ENCODE peak calls at places on chromosome 13, in four cellular contexts. Q is CD4-positive, alpha-beta T cell; N is tibial artery; K is CD8-positive, alpha-beta T cell. C is an unnamed sample.

GRCh38 chr13:97879646-97880297 is 73.7 kb upstream of the IPO5 start:
- DNase-seq in Q (no peak), N (no peak), K (no peak), C (no peak)

GRCh38 chr13:47478985-47479384 is 522.1 kb downstream of the SUCLA2 start:
- DNase-seq in Q (no peak), N (no peak), K (no peak), C (no peak)

GRCh38 chr13:47549219-47549752 is 451.8 kb downstream of the SUCLA2 start:
- DNase-seq in Q (no peak), N (no peak), K (no peak), C (no peak)

GRCh38 chr13:33721719-33722118 is 96.2 kb upstream of the RFC3 start:
- DNase-seq in Q (no peak), N (no peak), K (no peak), C (no peak)

GRCh38 chr13:60759499-60759898 is 362.5 kb downstream of the TDRD3 start:
- DNase-seq in Q (no peak), N (no peak), K (no peak), C (no peak)

GRCh38 chr13:79541426-79542049 is 60.6 kb downstream of the NDFIP2 start:
- DNase-seq in Q (no peak), N (no peak), K (no peak), C (peak; percentile 24)

GRCh38 chr13:78160793-78161192 is 242.2 kb upstream of the EDNRB start:
- DNase-seq in Q (no peak), N (no peak), K (no peak), C (peak; percentile 14)

GRCh38 chr13:111370147-111370546 is 49.7 kb downstream of the TEX29 start:
- DNase-seq in Q (no peak), N (no peak), K (no peak), C (no peak)

GRCh38 chr13:114166381-114167131 is 12.5 kb upstream of the CFAP97D2 start:
- DNase-seq in Q (no peak), N (no peak), K (no peak), C (no peak)

GRCh38 chr13:48317511-48317981 is 14.0 kb downstream of the RB1 start:
- DNase-seq in Q (no peak), N (no peak), K (no peak), C (no peak)

GRCh38 chr13:19862511-19863313 is 737 bp downstream of the ZMYM5 start:
- DNase-seq in Q (peak; percentile 22), N (peak; percentile 27), K (peak; percentile 19), C (peak; percentile 50)

GRCh38 chr13:39874331-39875055 is 219.0 kb downstream of the COG6 start:
- DNase-seq in Q (no peak), N (no peak), K (no peak), C (no peak)

GRCh38 chr13:89343165-89343564 is 1672.0 kb downstream of the SLITRK5 start:
- DNase-seq in Q (no peak), N (no peak), K (no peak), C (no peak)

GRCh38 chr13:35499131-35500051 is 22.9 kb upstream of the MAB21L1 start:
- DNase-seq in Q (no peak), N (no peak), K (no peak), C (no peak)

GRCh38 chr13:111616203-111616602 is 295.8 kb downstream of the TEX29 start:
- DNase-seq in Q (no peak), N (no peak), K (no peak), C (no peak)

GRCh38 chr13:113897161-113897560 is 33.3 kb upstream of the GAS6 start:
- DNase-seq in Q (no peak), N (no peak), K (no peak), C (no peak)

GRCh38 chr13:36430247-36431203 is 1.8 kb upstream of the CCNA1 start:
- DNase-seq in Q (no peak), N (no peak), K (no peak), C (no peak)

GRCh38 chr13:67416047-67416925 is 186.2 kb upstream of the PCDH9 start:
- DNase-seq in Q (no peak), N (no peak), K (no peak), C (no peak)

GRCh38 chr13:45728759-45729158 is 26.6 kb downstream of the CBY2 start:
- DNase-seq in Q (no peak), N (no peak), K (no peak), C (peak; percentile 37)

GRCh38 chr13:107964356-107964755 is 251.0 kb downstream of the LIG4 start:
- DNase-seq in Q (no peak), N (no peak), K (no peak), C (no peak)

GRCh38 chr13:97121894-97122293 is 100.2 kb upstream of the MBNL2 start:
- DNase-seq in Q (no peak), N (no peak), K (no peak), C (no peak)

GRCh38 chr13:65882810-65883209 is 1347.3 kb downstream of the PCDH9 start:
- DNase-seq in Q (no peak), N (no peak), K (no peak), C (no peak)
- TF ChIP-seq CTCF in Q (no peak), N (no peak), K (no peak), C (no peak)

GRCh38 chr13:84844473-84844872 is 954.7 kb downstream of the SLITRK6 start:
- DNase-seq in Q (no peak), N (no peak), K (no peak), C (no peak)
- TF ChIP-seq CTCF in Q (no peak), N (no peak), K (no peak), C (no peak)

GRCh38 chr13:92074658-92075057 is 676.2 kb downstream of the GPC5 start:
- DNase-seq in Q (no peak), N (no peak), K (no peak), C (no peak)
- TF ChIP-seq CTCF in Q (no peak), N (no peak), K (no peak), C (no peak)

DNA sequence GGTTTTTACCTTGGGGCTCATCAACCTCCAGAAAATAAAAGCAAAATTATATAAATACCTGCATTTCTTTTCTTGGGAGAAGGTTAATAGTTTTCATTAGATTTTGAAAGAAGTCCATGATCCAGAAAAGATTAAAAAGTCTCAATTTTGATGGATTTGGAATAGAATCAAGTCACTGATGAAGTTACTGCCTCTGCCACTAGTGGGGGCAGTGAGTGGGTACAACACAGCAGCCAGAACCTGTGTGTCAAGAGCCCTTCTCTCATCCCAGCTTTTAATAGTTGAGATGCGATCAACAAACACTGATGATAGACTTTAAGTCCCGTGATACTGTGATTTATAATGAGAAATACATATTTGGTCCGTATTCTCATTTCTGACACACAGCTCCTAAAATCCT is 686.7 kb downstream of the DIAPH3 start:
- DNase-seq in Q (no peak), N (no peak), K (no peak), C (no peak)
- TF ChIP-seq CTCF in Q (no peak), N (no peak), K (no peak), C (no peak)

GRCh38 chr13:28751210-28751935 is 32.6 kb upstream of the SLC46A3 start:
- DNase-seq in Q (no peak), N (no peak), K (no peak), C (no peak)

GRCh38 chr13:28755546-28755870 is 36.7 kb upstream of the SLC46A3 start:
- DNase-seq in Q (no peak), N (no peak), K (no peak), C (no peak)

GRCh38 chr13:28753946-28754345 is 35.2 kb upstream of the SLC46A3 start:
- DNase-seq in Q (no peak), N (no peak), K (no peak), C (no peak)

GRCh38 chr13:28754698-28755545 is 36.2 kb upstream of the SLC46A3 start:
- DNase-seq in Q (no peak), N (no peak), K (no peak), C (peak; percentile 25)

GRCh38 chr13:28753208-28753892 is 34.6 kb upstream of the SLC46A3 start:
- DNase-seq in Q (no peak), N (peak; percentile 58), K (no peak), C (no peak)
- TF ChIP-seq CTCF in Q (no peak), N (peak; percentile 12), K (no peak), C (no peak)

GRCh38 chr13:76680112-76680511 is 206.1 kb downstream of the KCTD12 start:
- DNase-seq in Q (no peak), N (no peak), K (no peak), C (no peak)

GRCh38 chr13:76672422-76672821 is 213.8 kb downstream of the KCTD12 start:
- DNase-seq in Q (no peak), N (no peak), K (no peak), C (no peak)

DNA sequence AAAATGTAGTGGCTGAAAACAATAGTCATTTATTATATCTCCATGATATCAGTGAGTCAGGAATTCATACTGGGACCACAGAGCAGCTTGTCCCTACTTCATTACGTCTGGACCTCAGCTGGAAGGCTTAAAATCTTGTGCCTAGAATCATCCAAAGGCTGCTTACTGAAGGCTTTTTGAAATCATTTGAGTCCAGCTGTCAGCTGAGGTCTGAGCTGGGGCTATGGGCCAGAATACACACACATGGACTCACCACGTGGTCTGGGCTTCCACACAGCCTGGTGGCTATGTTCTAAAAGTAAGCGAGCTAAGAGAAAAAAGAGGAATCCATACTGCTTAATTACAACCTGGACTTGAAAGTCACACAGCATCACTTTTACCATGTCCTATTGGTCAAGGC is 209.2 kb downstream of the KCTD12 start:
- DNase-seq in Q (no peak), N (peak; percentile 31), K (no peak), C (no peak)
- TF ChIP-seq CTCF in Q (no peak), N (no peak), K (no peak), C (no peak)

GRCh38 chr13:21047087-21047486 is 14.3 kb downstream of the LATS2 start:
- DNase-seq in Q (no peak), N (no peak), K (no peak), C (no peak)

GRCh38 chr13:21043898-21044297 is 17.5 kb downstream of the LATS2 start:
- DNase-seq in Q (no peak), N (no peak), K (no peak), C (no peak)

GRCh38 chr13:21047591-21048282 is 13.6 kb downstream of the LATS2 start:
- DNase-seq in Q (no peak), N (peak; percentile 18), K (no peak), C (no peak)

GRCh38 chr13:21046203-21046602 is 15.2 kb downstream of the LATS2 start:
- DNase-seq in Q (no peak), N (no peak), K (no peak), C (no peak)

DNA sequence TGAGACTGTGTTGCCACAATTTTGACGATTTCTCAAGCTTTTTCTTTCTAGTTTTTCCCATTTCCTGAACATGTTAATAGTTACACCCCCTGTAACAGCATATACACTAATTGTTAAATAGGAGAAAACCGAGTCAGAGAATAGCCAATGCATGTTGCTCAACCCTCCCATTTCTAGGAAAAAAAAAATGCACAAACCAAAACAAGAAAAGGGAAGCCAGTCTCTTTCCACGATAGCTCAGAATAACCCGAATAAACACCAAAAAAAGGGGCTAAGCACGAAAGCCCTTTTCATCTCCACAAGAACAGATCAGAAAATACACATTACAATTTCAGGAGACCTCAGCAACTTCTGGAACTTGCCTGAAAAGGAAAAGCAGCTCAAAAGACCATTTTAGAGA is 16.3 kb downstream of the LATS2 start:
- DNase-seq in Q (no peak), N (no peak), K (no peak), C (no peak)
- TF ChIP-seq CTCF in Q (no peak), N (no peak), K (no peak), C (no peak)

C was measured in GM20000.